ENCODE peak calls at places on chromosomes 16 and 17, in six cellular contexts. B is cardiac muscle cell, T is BE2C, U is left ventricle myocardium inferior, F is tibial artery, C is MM.1S. N is an unnamed sample. For H3K4me1, the result is how much of the 10 kb centered on the place peaks cover.

GRCh38 chr17:74632196-74632540 is 8.6 kb upstream of the CD300E start:
- DNase-seq in B (no peak), T (no peak), U (no peak), F (no peak), C (no peak), N (no peak)

GRCh38 chr17:40122944-40123810 is 1.4 kb downstream of the MSL1 start:
- DNase-seq in B (peak), T (peak), U (peak), F (no peak), C (peak), N (peak)

GRCh38 chr16:79656537-79657115 is 56.1 kb upstream of the MAF start:
- DNase-seq in B (no peak), T (no peak), U (no peak), F (no peak), C (no peak), N (no peak)

GRCh38 chr16:12211870-12212690 is 235.5 kb downstream of the SNX29 start:
- DNase-seq in B (no peak), T (no peak), U (no peak), F (no peak), C (no peak), N (peak)

GRCh38 chr17:3678821-3679175 is 10.2 kb downstream of the EMC6 start:
- DNase-seq in B (no peak), T (no peak), U (no peak), F (no peak), C (no peak), N (no peak)

GRCh38 chr17:17028878-17029535 is 13.2 kb upstream of the MPRIP start:
- DNase-seq in B (no peak), T (no peak), U (no peak), F (no peak), C (no peak), N (peak)

GRCh38 chr17:50136096-50136687 is 6.2 kb upstream of the SAMD14 start:
- DNase-seq in B (no peak), T (no peak), U (no peak), F (no peak), C (no peak), N (no peak)

GRCh38 chr17:7220593-7221280 is 999 bp downstream of the ACADVL start:
- DNase-seq in B (peak), T (peak), U (no peak), F (no peak), C (peak), N (peak)

GRCh38 chr16:80656731-80657150 is 115.9 kb downstream of the DYNLRB2 start:
- DNase-seq in B (no peak), T (no peak), U (no peak), F (no peak), C (peak), N (no peak)

GRCh38 chr17:50903604-50904521 is 37.7 kb upstream of the TOB1 start:
- DNase-seq in B (no peak), T (peak), U (no peak), F (no peak), C (no peak), N (no peak)

GRCh38 chr16:50735629-50736122 is 6.2 kb upstream of the CYLD start:
- DNase-seq in B (no peak), T (no peak), U (no peak), F (no peak), C (no peak), N (no peak)

GRCh38 chr16:28589930-28590329 is 6.9 kb downstream of the SULT1A2 start:
- DNase-seq in B (no peak), T (no peak), U (no peak), F (no peak), C (no peak), N (no peak)

GRCh38 chr16:89506113-89506504 is 2.1 kb upstream of the SPG7 start:
- DNase-seq in B (no peak), T (no peak), U (peak), F (no peak), C (no peak), N (no peak)
- H3K4me1 ChIP-seq in B (under half), T (under half), U (half or more), F (under half), C (under half), N (under half)

DNA sequence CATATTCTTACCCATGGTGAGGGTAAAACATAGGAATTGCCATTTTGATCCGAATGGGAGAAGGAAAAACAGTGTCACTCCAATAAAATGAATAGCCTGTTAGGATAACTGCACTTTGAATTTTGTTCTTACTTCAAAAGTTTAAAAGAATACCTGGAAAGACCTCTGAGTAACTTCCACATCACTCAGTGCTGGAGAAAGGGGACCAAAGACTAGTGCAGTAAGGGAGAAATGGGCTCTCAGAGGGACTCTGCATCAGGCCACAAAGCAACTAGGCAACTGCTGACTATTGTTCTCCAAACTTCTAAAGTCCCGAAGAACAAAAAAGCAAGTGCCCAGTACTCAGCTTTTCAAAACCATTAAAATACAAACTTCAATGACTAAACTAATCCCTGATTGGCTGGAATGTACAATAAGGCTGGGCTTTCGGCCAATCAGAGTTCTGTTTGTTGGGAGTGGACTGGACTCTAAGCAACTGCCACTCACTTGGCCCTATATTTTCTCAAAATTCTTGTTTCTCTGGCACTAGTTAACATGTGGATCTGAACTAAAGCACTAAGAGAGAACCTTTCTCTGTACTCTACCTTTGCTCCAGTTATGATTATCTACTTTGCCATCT is 6.2 kb downstream of the DNAJC7 start:
- DNase-seq in B (no peak), T (peak), U (no peak), F (no peak), C (no peak), N (peak)
- TF ChIP-seq CTCF in B (no peak), T (no peak), U (no peak), F (no peak), C (no peak), N (no peak)

GRCh38 chr16:48616571-48616970 is 6.6 kb upstream of the N4BP1 start:
- DNase-seq in B (no peak), T (no peak), U (no peak), F (no peak), C (no peak), N (no peak)

GRCh38 chr16:48611329-48612137 is 1.6 kb upstream of the N4BP1 start:
- DNase-seq in B (no peak), T (no peak), U (no peak), F (no peak), C (peak), N (peak)

GRCh38 chr16:48612621-48613020 is 2.6 kb upstream of the N4BP1 start:
- DNase-seq in B (no peak), T (no peak), U (no peak), F (no peak), C (peak), N (no peak)

GRCh38 chr16:48614759-48615158 is 4.8 kb upstream of the N4BP1 start:
- DNase-seq in B (no peak), T (no peak), U (no peak), F (no peak), C (no peak), N (no peak)

DNA sequence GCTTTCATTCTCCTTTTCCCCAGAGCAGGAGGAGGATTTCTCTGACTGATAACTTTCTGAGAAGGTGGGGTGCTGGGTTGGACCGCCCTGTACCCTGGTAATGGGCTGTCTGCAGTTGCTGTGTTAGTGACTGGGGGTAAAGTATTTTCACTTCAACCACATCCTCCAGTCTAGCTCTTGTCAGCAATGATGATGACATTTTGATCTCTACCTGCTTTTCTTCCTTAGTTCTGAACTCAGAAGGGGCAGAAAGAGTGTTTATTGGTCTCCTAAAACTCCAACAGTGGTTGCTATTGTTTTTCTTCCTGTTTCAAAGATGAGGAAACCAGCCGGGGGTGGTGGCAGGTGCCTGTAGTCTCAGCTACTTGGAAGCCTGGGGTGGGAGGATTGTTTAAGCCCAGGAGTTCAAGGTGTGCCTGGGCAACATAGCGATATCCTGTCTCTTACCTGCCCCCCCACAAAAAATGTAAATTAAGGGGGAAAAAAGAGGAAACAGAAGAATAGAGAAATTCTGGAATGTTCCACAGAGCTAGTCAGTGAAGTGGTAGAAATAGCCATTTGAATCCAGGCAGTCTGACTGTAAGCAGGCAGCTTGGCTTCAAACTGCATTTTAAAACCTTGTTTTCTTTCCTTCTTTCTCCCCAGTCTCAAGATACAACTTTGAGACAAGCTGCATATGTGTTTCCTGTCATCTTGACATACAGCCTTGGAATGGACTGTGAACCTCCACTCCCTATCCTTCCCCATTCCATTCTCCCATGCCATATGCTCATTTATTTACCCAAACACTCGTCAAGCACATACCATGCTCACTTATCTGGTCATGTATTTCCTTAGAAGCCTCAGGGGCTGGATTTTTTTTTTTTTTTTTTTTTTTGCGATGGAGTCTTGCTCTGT is 3.3 kb upstream of the N4BP1 start:
- DNase-seq in B (no peak), T (no peak), U (no peak), F (no peak), C (peak), N (peak)
- H3K4me3 ChIP-seq in B (no peak), T (no peak), U (no peak), F (no peak), C (peak), N (peak)

GRCh38 chr17:78412403-78412802 is 34.0 kb downstream of the PGS1 start:
- DNase-seq in B (peak), T (no peak), U (no peak), F (no peak), C (no peak), N (no peak)

GRCh38 chr17:78416311-78416711 is 37.9 kb downstream of the PGS1 start:
- DNase-seq in B (no peak), T (no peak), U (no peak), F (no peak), C (no peak), N (no peak)

GRCh38 chr17:78415821-78416301 is 37.4 kb downstream of the PGS1 start:
- DNase-seq in B (no peak), T (no peak), U (no peak), F (no peak), C (no peak), N (no peak)

GRCh38 chr17:78416791-78417530 is 38.5 kb downstream of the PGS1 start:
- DNase-seq in B (no peak), T (no peak), U (no peak), F (no peak), C (no peak), N (no peak)

GRCh38 chr17:78414178-78415162 is 36.0 kb downstream of the PGS1 start:
- DNase-seq in B (no peak), T (no peak), U (no peak), F (no peak), C (no peak), N (no peak)
- H3K4me1 ChIP-seq in B (half or more), T (under half), U (half or more), F (under half), C (under half), N (under half)

DNA sequence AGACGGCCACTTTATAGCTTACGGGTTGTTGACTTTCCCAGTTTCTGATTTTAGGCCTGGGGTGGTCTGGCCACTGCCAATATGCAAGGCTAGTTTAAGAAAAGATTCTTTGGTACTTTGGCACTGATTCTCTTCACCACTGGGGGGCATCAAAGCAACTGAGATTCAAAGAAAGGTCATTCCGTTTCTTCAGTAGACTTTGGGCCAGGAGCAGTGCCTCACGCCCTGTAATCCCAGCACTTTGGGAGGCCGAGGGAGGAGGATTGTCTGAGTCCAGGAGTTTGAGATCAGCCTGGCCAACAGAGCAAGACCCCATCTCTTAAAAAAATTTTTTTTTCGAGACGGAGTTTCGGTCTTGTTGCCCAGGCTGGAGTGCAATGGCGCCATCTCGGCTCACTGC is 53.0 kb downstream of the RPA1 start:
- DNase-seq in B (peak), T (peak), U (no peak), F (no peak), C (no peak), N (no peak)
- TF ChIP-seq CTCF in B (peak), T (peak), U (peak), F (peak), C (peak), N (peak)

DNA sequence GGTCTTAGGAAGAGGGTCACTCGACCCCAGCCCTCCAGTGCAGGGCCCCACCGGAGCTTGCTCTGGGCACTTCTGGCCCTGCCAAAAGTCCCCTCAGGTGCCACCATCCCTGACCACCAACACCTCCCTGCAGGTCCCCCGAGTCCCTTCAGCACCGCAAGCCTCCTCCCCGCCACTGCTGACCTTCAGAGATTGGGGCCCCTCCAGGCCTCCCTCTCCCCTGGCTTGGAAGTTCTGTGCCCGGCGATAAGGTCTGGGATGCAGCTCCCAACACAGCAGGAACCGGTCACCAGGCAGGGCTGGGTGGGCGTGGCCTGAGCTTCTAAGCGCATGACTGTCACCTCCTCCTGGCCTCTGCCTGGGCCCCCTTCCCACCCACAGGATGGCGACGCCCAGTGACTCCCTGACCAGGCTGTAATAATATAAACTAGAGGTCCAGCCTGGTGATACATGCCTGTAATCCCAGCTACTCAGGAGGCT is 11.2 kb downstream of the PIEZO1 start:
- DNase-seq in B (peak), T (peak), U (peak), F (no peak), C (no peak), N (peak)
- H3K4me3 ChIP-seq in B (no peak), T (no peak), U (no peak), F (no peak), C (no peak), N (no peak)

N was measured in Caco-2.